ENCODE peak calls at places on chromosome 20, in eight cellular contexts. B, E, Q, D, L, T, M and I are unnamed samples.

GRCh38 chr20:58256842-58257241 is 28.4 kb upstream of the ANKRD60 start:
- DNase-seq in B (no peak), E (no peak), Q (no peak), D (no peak), L (no peak), T (no peak), M (no peak), I (no peak)

GRCh38 chr20:40564997-40565680 is 123.9 kb downstream of the MAFB start:
- DNase-seq in B (no peak), E (no peak), Q (peak; percentile 76), D (peak; percentile 75), L (no peak), T (no peak), M (no peak), I (no peak)

GRCh38 chr20:31687777-31688176 is 34.9 kb downstream of the BCL2L1 start:
- DNase-seq in B (no peak), E (no peak), Q (no peak), D (no peak), L (no peak), T (no peak), M (no peak), I (no peak)

GRCh38 chr20:21105429-21106170 is 558 bp downstream of the LINC00237 start:
- DNase-seq in B (no peak), E (no peak), Q (no peak), D (no peak), L (no peak), T (no peak), M (no peak), I (no peak)

GRCh38 chr20:38997622-38998021 is 35.5 kb downstream of the DHX35 start:
- DNase-seq in B (no peak), E (peak; percentile 79), Q (no peak), D (no peak), L (no peak), T (no peak), M (no peak), I (no peak)

GRCh38 chr20:40191573-40191972 is 497.5 kb downstream of the MAFB start:
- DNase-seq in B (no peak), E (no peak), Q (peak; percentile 12), D (no peak), L (no peak), T (no peak), M (no peak), I (no peak)

GRCh38 chr20:50652702-50653294 is 38.5 kb downstream of the RIPOR3 start:
- DNase-seq in B (no peak), E (peak; percentile 25), Q (no peak), D (no peak), L (no peak), T (no peak), M (no peak), I (no peak)

GRCh38 chr20:588932-589672 is 21.0 kb downstream of the TCF15 start:
- DNase-seq in B (no peak), E (peak; percentile 51), Q (no peak), D (peak; percentile 25), L (no peak), T (no peak), M (no peak), I (no peak)

GRCh38 chr20:41047975-41048305 is 19.3 kb downstream of the TOP1 start:
- DNase-seq in B (no peak), E (no peak), Q (peak; percentile 52), D (peak; percentile 6), L (no peak), T (no peak), M (no peak), I (no peak)

GRCh38 chr20:37389844-37390275 is 43.9 kb downstream of the SRC start:
- DNase-seq in B (peak; percentile 40), E (no peak), Q (no peak), D (no peak), L (no peak), T (no peak), M (no peak), I (no peak)

GRCh38 chr20:58690851-58691250 is 1.7 kb upstream of the NPEPL1 start:
- DNase-seq in B (no peak), E (no peak), Q (peak; percentile 48), D (no peak), L (no peak), T (no peak), M (no peak), I (no peak)

GRCh38 chr20:44810061-44810390 is 320 bp downstream of the RIMS4 start:
- DNase-seq in B (no peak), E (no peak), Q (no peak), D (no peak), L (no peak), T (no peak), M (no peak), I (no peak)

GRCh38 chr20:34522969-34523871 is 7.0 kb downstream of the DYNLRB1 start:
- DNase-seq in B (peak; percentile 39), E (no peak), Q (peak; percentile 49), D (peak; percentile 52), L (peak; percentile 18), T (peak; percentile 76), M (peak; percentile 35), I (no peak)

GRCh38 chr20:63697357-63697867 is 960 bp downstream of the TNFRSF6B start:
- DNase-seq in B (peak; percentile 86), E (no peak), Q (no peak), D (no peak), L (no peak), T (no peak), M (no peak), I (no peak)

GRCh38 chr20:34190679-34191090 is 50.5 kb upstream of the ASIP start:
- DNase-seq in B (peak; percentile 70), E (no peak), Q (peak; percentile 94), D (peak; percentile 81), L (peak; percentile 28), T (peak; percentile 68), M (no peak), I (peak; percentile 43)

GRCh38 chr20:35492352-35492751 is 37.0 kb downstream of the CEP250 start:
- DNase-seq in B (no peak), E (no peak), Q (no peak), D (no peak), L (no peak), T (no peak), M (no peak), I (no peak)

GRCh38 chr20:22430746-22431168 is 153.6 kb downstream of the FOXA2 start:
- DNase-seq in B (no peak), E (no peak), Q (no peak), D (no peak), L (no peak), T (no peak), M (no peak), I (no peak)

GRCh38 chr20:2151805-2152727 is 50.4 kb downstream of the STK35 start:
- DNase-seq in B (peak; percentile 24), E (no peak), Q (peak; percentile 87), D (peak; percentile 39), L (no peak), T (peak; percentile 9), M (no peak), I (no peak)

GRCh38 chr20:51221791-51222408 is 199.0 kb upstream of the KCNG1 start:
- DNase-seq in B (no peak), E (no peak), Q (peak; percentile 54), D (peak; percentile 57), L (no peak), T (peak; percentile 63), M (no peak), I (no peak)

GRCh38 chr20:1328680-1329330 is at the start of gene SDCBP2:
- DNase-seq in B (no peak), E (no peak), Q (no peak), D (peak; percentile 2), L (no peak), T (peak; percentile 92), M (no peak), I (no peak)

GRCh38 chr20:45229264-45230056 is 8.3 kb downstream of the SEMG2 start:
- DNase-seq in B (no peak), E (peak; percentile 3), Q (no peak), D (peak; percentile 15), L (no peak), T (peak; percentile 84), M (no peak), I (no peak)

GRCh38 chr20:9021699-9022098 is 47.2 kb upstream of the PLCB4 start:
- DNase-seq in B (no peak), E (no peak), Q (no peak), D (peak; percentile 45), L (no peak), T (no peak), M (no peak), I (no peak)

GRCh38 chr20:58927490-58928061 is 53.5 kb upstream of the NELFCD start:
- DNase-seq in B (no peak), E (no peak), Q (no peak), D (no peak), L (no peak), T (no peak), M (no peak), I (no peak)

GRCh38 chr20:57793421-57793820 is 83.6 kb upstream of the PMEPA1 start:
- DNase-seq in B (no peak), E (no peak), Q (no peak), D (no peak), L (no peak), T (no peak), M (no peak), I (no peak)

GRCh38 chr20:14401479-14402138 is 64.2 kb upstream of the FLRT3 start:
- DNase-seq in B (no peak), E (no peak), Q (no peak), D (no peak), L (no peak), T (peak; percentile 50), M (no peak), I (peak; percentile 90)

GRCh38 chr20:20837574-20838021 is 125.2 kb upstream of the RALGAPA2 start:
- DNase-seq in B (peak; percentile 46), E (no peak), Q (peak; percentile 69), D (peak; percentile 47), L (peak; percentile 43), T (peak; percentile 73), M (no peak), I (peak; percentile 82)

GRCh38 chr20:15316556-15316955 is 979.1 kb upstream of the FLRT3 start:
- DNase-seq in B (no peak), E (no peak), Q (no peak), D (no peak), L (no peak), T (no peak), M (no peak), I (no peak)

GRCh38 chr20:44056010-44056698 is 130.8 kb downstream of the JPH2 start:
- DNase-seq in B (peak; percentile 66), E (no peak), Q (no peak), D (peak; percentile 27), L (peak; percentile 12), T (peak; percentile 44), M (peak; percentile 56), I (no peak)

GRCh38 chr20:51591871-51592270 is 49.4 kb upstream of the NFATC2 start:
- DNase-seq in B (no peak), E (no peak), Q (no peak), D (no peak), L (no peak), T (no peak), M (no peak), I (no peak)

GRCh38 chr20:34431168-34431567 is 68.1 kb downstream of the ITCH start:
- DNase-seq in B (no peak), E (no peak), Q (no peak), D (no peak), L (no peak), T (no peak), M (no peak), I (no peak)

GRCh38 chr20:24112360-24112759 is 123.8 kb upstream of the GGTLC1 start:
- DNase-seq in B (no peak), E (no peak), Q (no peak), D (no peak), L (no peak), T (no peak), M (no peak), I (no peak)

GRCh38 chr20:32439132-32439829 is 81.2 kb downstream of the ASXL1 start:
- DNase-seq in B (no peak), E (no peak), Q (peak; percentile 90), D (peak; percentile 36), L (no peak), T (no peak), M (no peak), I (no peak)

GRCh38 chr20:44792794-44793193 is 17.6 kb downstream of the RIMS4 start:
- DNase-seq in B (no peak), E (no peak), Q (no peak), D (no peak), L (no peak), T (no peak), M (no peak), I (no peak)

GRCh38 chr20:40807094-40807623 is 118.1 kb upstream of the MAFB start:
- DNase-seq in B (no peak), E (no peak), Q (no peak), D (no peak), L (no peak), T (no peak), M (no peak), I (no peak)